ENCODE peak calls at places on chromosomes 13 and 19, in four cellular contexts. U is stomach, V is GM06990, F is thoracic aorta. C is an unnamed sample.
A peak's percentile ranks its signal among the peaks of the same experiment; 100 is the strongest.

GRCh38 chr19:56856822-56857221 is 16.3 kb upstream of the PEG3 start:
- DNase-seq in U (no peak), V (no peak), F (no peak), C (no peak)

GRCh38 chr19:56942749-56943148 is 102.2 kb upstream of the PEG3 start:
- DNase-seq in U (peak; percentile 38), V (peak; percentile 9), F (no peak), C (no peak)

GRCh38 chr19:15248648-15249559 is 16.7 kb upstream of the EPHX3 start:
- DNase-seq in U (peak; percentile 76), V (no peak), F (peak; percentile 64), C (no peak)

GRCh38 chr13:66886248-66886647 is 343.9 kb downstream of the PCDH9 start:
- DNase-seq in U (no peak), V (no peak), F (no peak), C (no peak)

GRCh38 chr19:58154287-58154678 is 3.7 kb upstream of the ZNF329 start:
- DNase-seq in U (peak; percentile 26), V (peak; percentile 18), F (no peak), C (peak; percentile 17)

GRCh38 chr19:44685877-44686276 is 13.1 kb upstream of the CEACAM16 start:
- DNase-seq in U (no peak), V (no peak), F (no peak), C (no peak)

GRCh38 chr13:18948664-18949488 is 232.7 kb downstream of the TUBA3C start:
- DNase-seq in U (no peak), V (no peak), F (no peak), C (peak; percentile 10)

GRCh38 chr19:10061717-10062310 is 24.3 kb upstream of the SHFL start:
- DNase-seq in U (no peak), V (no peak), F (no peak), C (no peak)

GRCh38 chr19:9566729-9567128 is 17.6 kb downstream of the ZNF121 start:
- DNase-seq in U (no peak), V (no peak), F (no peak), C (no peak)

GRCh38 chr19:11355160-11356073 is at the start of gene PLPPR2:
- DNase-seq in U (peak; percentile 95), V (peak; percentile 84), F (peak; percentile 90), C (peak; percentile 83)

GRCh38 chr13:107301724-107302374 is 733.9 kb upstream of the ARGLU1 start:
- DNase-seq in U (no peak), V (no peak), F (no peak), C (no peak)

GRCh38 chr13:114020750-114021463 is 47.0 kb upstream of the C13orf46 start:
- DNase-seq in U (no peak), V (no peak), F (no peak), C (no peak)

GRCh38 chr19:48490980-48491792 is 20.4 kb downstream of the LMTK3 start:
- DNase-seq in U (peak; percentile 56), V (peak; percentile 72), F (no peak), C (peak; percentile 94)

GRCh38 chr13:41428155-41428554 is 29.2 kb upstream of the RGCC start:
- DNase-seq in U (no peak), V (peak; percentile 6), F (no peak), C (peak; percentile 24)

GRCh38 chr19:10861118-10861651 is 10.2 kb upstream of the CARM1 start:
- DNase-seq in U (peak; percentile 58), V (no peak), F (no peak), C (no peak)

GRCh38 chr13:49410006-49410405 is 33.9 kb downstream of the CAB39L start:
- DNase-seq in U (no peak), V (no peak), F (no peak), C (no peak)

GRCh38 chr19:40217027-40217810 is 965 bp downstream of the TTC9B start:
- DNase-seq in U (peak; percentile 65), V (no peak), F (no peak), C (no peak)

GRCh38 chr19:48308695-48309586 is 16.4 kb upstream of the EMP3 start:
- DNase-seq in U (no peak), V (no peak), F (no peak), C (no peak)

GRCh38 chr19:34556500-34556899 is 74.9 kb downstream of the WTIP start:
- DNase-seq in U (no peak), V (no peak), F (no peak), C (no peak)

GRCh38 chr19:56601375-56601774 is 6.3 kb downstream of the ZNF71 start:
- DNase-seq in U (no peak), V (no peak), F (no peak), C (no peak)

GRCh38 chr13:30745917-30746686 is 10.8 kb downstream of the ALOX5AP start:
- DNase-seq in U (no peak), V (no peak), F (no peak), C (no peak)

GRCh38 chr13:113666324-113666660 is 727 bp upstream of the GRK1 start:
- DNase-seq in U (peak; percentile 11), V (no peak), F (no peak), C (no peak)

GRCh38 chr13:31485651-31486051 is 253.7 kb upstream of the RXFP2 start:
- DNase-seq in U (no peak), V (no peak), F (no peak), C (no peak)

GRCh38 chr19:10730932-10731331 is 13.1 kb downstream of the DNM2 start:
- DNase-seq in U (peak; percentile 46), V (no peak), F (no peak), C (no peak)

GRCh38 chr13:19586904-19587634 is 25.7 kb upstream of the TPTE2 start:
- DNase-seq in U (peak; percentile 31), V (peak; percentile 87), F (no peak), C (peak; percentile 76)

GRCh38 chr13:60590775-60591174 is 193.8 kb downstream of the TDRD3 start:
- DNase-seq in U (no peak), V (no peak), F (no peak), C (no peak)

GRCh38 chr19:49331616-49332055 is 3.6 kb upstream of the CD37 start:
- DNase-seq in U (peak; percentile 34), V (no peak), F (no peak), C (peak; percentile 74)

GRCh38 chr19:31502536-31503170 is 153.4 kb upstream of the TSHZ3 start:
- DNase-seq in U (no peak), V (no peak), F (no peak), C (no peak)

GRCh38 chr13:91372813-91373420 is 25.4 kb downstream of the MIR17HG start:
- DNase-seq in U (no peak), V (no peak), F (no peak), C (no peak)

GRCh38 chr13:91369432-91369831 is 21.9 kb downstream of the MIR17HG start:
- DNase-seq in U (no peak), V (no peak), F (no peak), C (no peak)

DNA sequence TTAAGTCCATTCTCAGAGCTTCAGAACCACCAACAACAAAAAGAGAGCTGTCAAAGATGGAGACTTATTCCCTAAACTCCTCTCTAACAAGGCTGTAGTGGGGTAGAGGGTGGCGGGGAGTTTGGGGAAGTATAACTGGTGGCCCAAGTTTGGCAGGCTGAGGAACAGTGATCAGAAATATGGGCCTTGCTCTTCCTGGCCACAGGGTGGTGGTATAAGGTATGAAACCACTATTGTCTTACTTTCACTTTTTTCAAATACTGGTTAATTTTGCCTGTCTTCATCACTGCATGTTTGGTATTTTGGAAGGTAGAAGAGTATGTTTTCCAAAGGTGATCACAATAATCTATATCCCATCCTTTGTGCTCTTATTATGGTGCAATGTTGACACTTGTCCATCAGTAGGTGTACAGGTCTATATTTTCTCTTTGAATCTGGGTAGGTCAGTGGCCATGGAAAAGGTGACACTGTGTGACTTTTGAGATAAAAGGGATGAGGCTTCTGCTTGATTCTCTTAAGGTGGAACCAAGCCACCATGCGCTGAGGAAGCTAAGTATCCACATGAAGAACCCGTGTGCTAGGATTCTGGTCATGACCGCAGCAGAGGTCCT is 23.2 kb upstream of the GPC5 start:
- DNase-seq in U (no peak), V (no peak), F (no peak), C (peak; percentile 57)
- TF ChIP-seq CTCF in U (no peak), V (peak; percentile 67), F (no peak), C (peak; percentile 61)

GRCh38 chr13:101946411-101946810 is 455.4 kb downstream of the FGF14 start:
- DNase-seq in U (no peak), V (no peak), F (no peak), C (no peak)

GRCh38 chr13:101939370-101939769 is 462.5 kb downstream of the FGF14 start:
- DNase-seq in U (no peak), V (no peak), F (no peak), C (no peak)

GRCh38 chr13:101941095-101941777 is 460.6 kb downstream of the FGF14 start:
- DNase-seq in U (no peak), V (no peak), F (no peak), C (no peak)

GRCh38 chr13:101945435-101945834 is 456.4 kb downstream of the FGF14 start:
- DNase-seq in U (no peak), V (no peak), F (no peak), C (no peak)

DNA sequence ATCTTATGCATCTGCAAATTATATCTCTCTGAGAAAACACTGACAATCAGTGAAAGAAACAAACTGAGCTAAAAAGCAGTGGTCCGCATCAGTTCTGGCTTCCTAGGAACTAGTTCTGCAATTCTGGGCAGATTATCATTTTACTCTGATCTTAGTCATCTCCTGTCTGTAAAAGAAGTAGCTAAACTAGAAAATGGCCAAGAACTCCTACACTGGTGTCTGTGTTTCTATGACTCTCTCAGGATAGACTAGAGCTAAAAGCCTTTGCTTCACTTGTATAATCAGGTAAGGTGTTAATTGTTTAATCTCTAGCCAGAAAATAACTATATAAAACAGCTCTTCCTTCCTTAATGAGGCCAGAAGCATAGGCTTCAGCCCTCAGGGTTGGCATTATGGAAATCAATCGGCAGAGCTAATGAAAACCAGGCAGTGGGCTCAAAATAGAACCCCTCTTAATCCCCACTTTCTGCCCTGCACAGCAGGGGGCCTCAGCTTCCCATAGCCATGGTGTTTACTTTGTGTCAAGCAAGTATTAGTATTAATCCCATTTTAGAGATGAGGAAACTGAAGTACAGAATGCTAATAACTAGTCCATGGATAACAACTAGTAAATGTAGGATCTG is 459.2 kb downstream of the FGF14 start:
- DNase-seq in U (no peak), V (no peak), F (no peak), C (no peak)
- TF ChIP-seq CTCF in U (no peak), V (peak; percentile 49), F (no peak), C (peak; percentile 6)

DNA sequence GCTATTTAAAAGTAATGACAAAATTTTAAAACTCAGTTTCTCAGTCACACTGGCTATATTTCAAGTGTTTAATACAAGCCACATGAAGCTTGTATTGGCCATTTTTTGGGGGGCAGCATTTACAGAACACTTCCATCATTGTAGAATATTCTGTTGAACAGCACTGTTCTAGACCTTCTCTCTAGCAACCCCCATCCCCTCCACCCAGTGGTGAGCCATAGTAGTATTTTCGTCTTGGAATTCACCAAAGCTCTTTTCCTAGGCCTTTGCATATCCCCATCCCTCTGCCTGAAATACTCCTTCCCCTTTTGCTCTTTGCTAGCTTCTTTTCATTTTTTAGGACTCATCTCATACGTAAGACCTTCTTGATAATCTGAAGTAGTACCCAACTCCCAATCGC is 99.5 kb downstream of the ZC3H13 start:
- DNase-seq in U (no peak), V (no peak), F (no peak), C (no peak)
- TF ChIP-seq CTCF in U (no peak), V (no peak), F (no peak), C (no peak)

DNA sequence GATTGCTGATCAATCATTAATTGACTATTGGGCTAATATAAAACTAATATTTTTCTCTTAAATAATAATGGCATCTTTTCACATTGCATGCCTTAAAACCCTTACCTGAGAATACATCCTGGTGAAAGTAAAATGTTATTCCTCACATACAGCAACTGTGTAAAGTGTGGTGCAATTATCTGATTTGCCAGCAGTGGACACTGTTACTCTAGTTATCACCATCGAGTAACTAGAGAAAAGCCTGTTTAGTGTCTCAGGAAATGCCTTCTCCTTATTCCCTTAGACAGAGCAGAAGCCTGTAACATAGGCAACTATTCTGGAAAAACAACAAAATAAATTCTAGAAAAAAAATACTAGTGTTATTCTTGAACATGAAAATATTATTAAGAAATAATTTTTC is 459.8 kb downstream of the FGF14 start:
- DNase-seq in U (no peak), V (no peak), F (no peak), C (no peak)
- TF ChIP-seq CTCF in U (peak; percentile 67), V (peak; percentile 72), F (peak; percentile 85), C (peak; percentile 46)

GRCh38 chr19:18644144-18645034 is 7.6 kb downstream of the KLHL26 start:
- DNase-seq in U (no peak), V (no peak), F (no peak), C (no peak)
- TF ChIP-seq CTCF in U (no peak), V (peak; percentile 21), F (no peak), C (peak; percentile 20)

C was measured in GM10248.